ENCODE peak calls at places on chromosomes 7 and 10, in seven cellular contexts. A is activated CD4-positive, alpha-beta T cell treated with anti-CD3 and anti-CD28 coated beads for 24 hours; V is stimulated activated CD4-positive, alpha-beta T cell treated with anti-CD3 and anti-CD28 coated beads, TNF-alpha, amount 100 ng/mL, for 24 hours; K is cardiac fibroblast; L is anterior cingulate cortex; R is adrenal gland; E is T-cell. I is an unnamed sample.
A peak's percentile ranks its signal among the peaks of the same experiment; 100 is the strongest.

GRCh38 chr10:122276611-122277205 is 5.6 kb downstream of the BTBD16 start:
- DNase-seq in A (no peak), V (no peak), K (peak; percentile 79), L (no peak), R (no peak), E (no peak), I (peak; percentile 48)

GRCh38 chr10:65769828-65770227 is 1156.0 kb upstream of the LRRTM3 start:
- DNase-seq in A (no peak), V (no peak), K (no peak), L (no peak), R (no peak), E (no peak), I (no peak)

GRCh38 chr10:21526184-21526951 is 886 bp upstream of the SKIDA1 start:
- DNase-seq in A (no peak), V (peak; percentile 23), K (peak; percentile 80), L (peak; percentile 82), R (peak; percentile 91), E (peak; percentile 50), I (peak; percentile 29)

GRCh38 chr10:73774637-73775036 is 7.2 kb upstream of the CHCHD1 start:
- DNase-seq in A (no peak), V (no peak), K (peak; percentile 39), L (no peak), R (no peak), E (peak; percentile 24), I (no peak)

GRCh38 chr7:2309889-2310331 is 4.3 kb downstream of the SNX8 start:
- DNase-seq in A (no peak), V (no peak), K (peak; percentile 87), L (no peak), R (no peak), E (no peak), I (peak; percentile 93)

GRCh38 chr7:44917465-44917864 is 32.1 kb upstream of the PURB start:
- DNase-seq in A (no peak), V (no peak), K (no peak), L (no peak), R (no peak), E (no peak), I (no peak)

GRCh38 chr7:157751951-157752673 is 415.3 kb downstream of the DNAJB6 start:
- DNase-seq in A (no peak), V (no peak), K (no peak), L (no peak), R (no peak), E (no peak), I (no peak)

GRCh38 chr7:99559276-99559915 is 954 bp downstream of the ZNF655 start:
- DNase-seq in A (no peak), V (no peak), K (peak; percentile 37), L (no peak), R (no peak), E (no peak), I (peak; percentile 6)

GRCh38 chr10:5606864-5607263 is 59.5 kb downstream of the ASB13 start:
- DNase-seq in A (no peak), V (no peak), K (no peak), L (no peak), R (no peak), E (no peak), I (no peak)

GRCh38 chr7:98852826-98853225 is 17.0 kb downstream of the TMEM130 start:
- DNase-seq in A (no peak), V (no peak), K (no peak), L (no peak), R (no peak), E (no peak), I (peak; percentile 94)

GRCh38 chr7:40329601-40330153 is 194.9 kb downstream of the SUGCT start:
- DNase-seq in A (no peak), V (no peak), K (peak; percentile 81), L (no peak), R (no peak), E (no peak), I (no peak)

GRCh38 chr7:26856481-26856880 is 7.9 kb downstream of the SKAP2 start:
- DNase-seq in A (no peak), V (no peak), K (no peak), L (no peak), R (no peak), E (no peak), I (no peak)

GRCh38 chr7:129513546-129513945 is 11.2 kb downstream of the SMKR1 start:
- DNase-seq in A (no peak), V (no peak), K (no peak), L (no peak), R (no peak), E (no peak), I (peak; percentile 21)

GRCh38 chr10:43644252-43644651 is 4.4 kb downstream of the ZNF32 start:
- DNase-seq in A (no peak), V (no peak), K (peak; percentile 45), L (no peak), R (no peak), E (no peak), I (no peak)

GRCh38 chr7:114567416-114567815 is 152.8 kb downstream of the FOXP2 start:
- DNase-seq in A (no peak), V (no peak), K (no peak), L (no peak), R (no peak), E (no peak), I (no peak)

GRCh38 chr7:93232673-93233018 is 480 bp downstream of the VPS50 start:
- DNase-seq in A (no peak), V (no peak), K (no peak), L (no peak), R (no peak), E (no peak), I (no peak)

GRCh38 chr10:132371641-132372081 is 25.3 kb upstream of the PWWP2B start:
- DNase-seq in A (no peak), V (no peak), K (no peak), L (no peak), R (no peak), E (no peak), I (no peak)

GRCh38 chr7:20107582-20107981 is 109.6 kb downstream of the MACC1 start:
- DNase-seq in A (no peak), V (no peak), K (peak; percentile 6), L (no peak), R (no peak), E (no peak), I (no peak)

GRCh38 chr10:69466158-69466490 is 14.9 kb downstream of the TSPAN15 start:
- DNase-seq in A (no peak), V (no peak), K (no peak), L (no peak), R (no peak), E (no peak), I (no peak)

GRCh38 chr7:75033826-75034225 is 39.8 kb downstream of the RCC1L start:
- DNase-seq in A (no peak), V (no peak), K (no peak), L (no peak), R (no peak), E (no peak), I (peak; percentile 80)

GRCh38 chr7:69630292-69630691 is 32.0 kb downstream of the AUTS2 start:
- DNase-seq in A (no peak), V (no peak), K (peak; percentile 57), L (no peak), R (peak; percentile 46), E (no peak), I (no peak)

GRCh38 chr7:114415054-114415997 is 711 bp downstream of the FOXP2 start:
- DNase-seq in A (no peak), V (no peak), K (no peak), L (no peak), R (no peak), E (no peak), I (no peak)